ENCODE peak calls at places on chromosomes 6 and 20, in six cellular contexts. U, D, H, K, G and Z are unnamed samples.

GRCh38 chr20:41513829-41514228 is 104.3 kb downstream of the CHD6 start:
- DNase-seq in U (no peak), D (no peak), H (no peak), K (no peak), G (no peak), Z (no peak)

GRCh38 chr6:68776382-68776781 is 141.3 kb downstream of the ADGRB3 start:
- DNase-seq in U (no peak), D (no peak), H (no peak), K (no peak), G (no peak), Z (no peak)

GRCh38 chr6:43113431-43114260 is 37.5 kb downstream of the PTK7 start:
- DNase-seq in U (no peak), D (peak), H (no peak), K (no peak), G (no peak), Z (no peak)

GRCh38 chr20:41380551-41381262 is 14.1 kb upstream of the EMILIN3 start:
- DNase-seq in U (no peak), D (no peak), H (no peak), K (no peak), G (no peak), Z (no peak)

GRCh38 chr20:46349742-46350056 is 41.4 kb upstream of the CDH22 start:
- DNase-seq in U (no peak), D (no peak), H (no peak), K (no peak), G (peak), Z (no peak)

GRCh38 chr6:75633045-75633444 is 31.4 kb downstream of the SENP6 start:
- DNase-seq in U (no peak), D (no peak), H (no peak), K (no peak), G (no peak), Z (no peak)

GRCh38 chr20:31968299-31969126 is 562 bp downstream of the XKR7 start:
- DNase-seq in U (peak), D (peak), H (peak), K (peak), G (peak), Z (peak)

GRCh38 chr6:122482750-122483080 is 11.1 kb upstream of the SERINC1 start:
- DNase-seq in U (no peak), D (no peak), H (no peak), K (no peak), G (no peak), Z (no peak)

GRCh38 chr6:14799928-14800327 is 445.9 kb upstream of the JARID2 start:
- DNase-seq in U (peak), D (peak), H (no peak), K (peak), G (peak), Z (no peak)

GRCh38 chr20:33964431-33964830 is 29.3 kb upstream of the RALY start:
- DNase-seq in U (no peak), D (no peak), H (no peak), K (no peak), G (no peak), Z (no peak)

GRCh38 chr6:48957781-48958180 is 505.3 kb downstream of the MMUT start:
- DNase-seq in U (no peak), D (no peak), H (no peak), K (peak), G (no peak), Z (no peak)

GRCh38 chr6:12010635-12011275 is 1.4 kb upstream of the HIVEP1 start:
- DNase-seq in U (no peak), D (peak), H (no peak), K (no peak), G (peak), Z (peak)

GRCh38 chr6:134060491-134061106 is 8.2 kb upstream of the SLC2A12 start:
- DNase-seq in U (no peak), D (no peak), H (no peak), K (peak), G (no peak), Z (no peak)

GRCh38 chr20:32208499-32209154 is 947 bp downstream of the POFUT1 start:
- DNase-seq in U (no peak), D (no peak), H (no peak), K (no peak), G (no peak), Z (no peak)

GRCh38 chr6:42123379-42124103 is 18.9 kb downstream of the C6orf132 start:
- DNase-seq in U (no peak), D (no peak), H (no peak), K (no peak), G (no peak), Z (no peak)